ENCODE peak calls at places on chromosome 6, in eight cellular contexts. T, S, H, C, Y, F, R and Q are unnamed samples.

GRCh38 chr6:11414564-11414963 is 123.0 kb upstream of the TMEM170B start:
- DNase-seq in T (no peak), S (no peak), H (no peak), C (no peak), Y (no peak), F (peak), R (no peak), Q (no peak)

GRCh38 chr6:155635416-155635815 is 179.8 kb upstream of the NOX3 start:
- DNase-seq in T (no peak), S (no peak), H (no peak), C (no peak), Y (no peak), F (no peak), R (no peak), Q (peak)

GRCh38 chr6:5164092-5164491 is 79.0 kb downstream of the PPP1R3G start:
- DNase-seq in T (no peak), S (no peak), H (no peak), C (no peak), Y (no peak), F (no peak), R (no peak), Q (no peak)

GRCh38 chr6:121971886-121972285 is 427.6 kb upstream of the HSF2 start:
- DNase-seq in T (no peak), S (no peak), H (peak), C (no peak), Y (no peak), F (no peak), R (peak), Q (no peak)

GRCh38 chr6:113078791-113079190 is 731.7 kb downstream of the RFPL4B start:
- DNase-seq in T (no peak), S (no peak), H (no peak), C (no peak), Y (no peak), F (no peak), R (no peak), Q (no peak)

GRCh38 chr6:26288155-26288554 is 76.8 kb upstream of the BTN3A2 start:
- DNase-seq in T (no peak), S (no peak), H (no peak), C (no peak), Y (no peak), F (no peak), R (no peak), Q (no peak)

GRCh38 chr6:55748880-55749279 is 126.5 kb downstream of the BMP5 start:
- DNase-seq in T (no peak), S (no peak), H (no peak), C (no peak), Y (no peak), F (no peak), R (no peak), Q (no peak)

GRCh38 chr6:28824793-28825731 is 98.7 kb downstream of the TRIM27 start:
- DNase-seq in T (no peak), S (no peak), H (no peak), C (no peak), Y (no peak), F (no peak), R (no peak), Q (no peak)

GRCh38 chr6:11354019-11354418 is 121.6 kb upstream of the NEDD9 start:
- DNase-seq in T (no peak), S (peak), H (peak), C (no peak), Y (peak), F (peak), R (peak), Q (peak)

GRCh38 chr6:73506246-73506645 is 14.6 kb downstream of the EEF1A1 start:
- DNase-seq in T (no peak), S (no peak), H (no peak), C (no peak), Y (no peak), F (no peak), R (no peak), Q (no peak)

GRCh38 chr6:126661646-126662045 is 321.7 kb downstream of the CENPW start:
- DNase-seq in T (no peak), S (no peak), H (peak), C (no peak), Y (no peak), F (no peak), R (peak), Q (no peak)

GRCh38 chr6:18155273-18155863 is at the start of gene KDM1B:
- DNase-seq in T (no peak), S (peak), H (peak), C (peak), Y (peak), F (peak), R (peak), Q (peak)

GRCh38 chr6:108168501-108168979 is 2.7 kb downstream of the NR2E1 start:
- DNase-seq in T (peak), S (no peak), H (no peak), C (peak), Y (peak), F (no peak), R (peak), Q (no peak)

GRCh38 chr6:72916906-72917305 is 295.0 kb downstream of the KCNQ5 start:
- DNase-seq in T (no peak), S (no peak), H (no peak), C (no peak), Y (no peak), F (no peak), R (no peak), Q (no peak)

GRCh38 chr6:153125032-153125431 is 6.0 kb downstream of the RGS17 start:
- DNase-seq in T (no peak), S (no peak), H (no peak), C (no peak), Y (no peak), F (no peak), R (no peak), Q (no peak)

GRCh38 chr6:157184202-157185015 is 138.9 kb downstream of the TMEM242 start:
- DNase-seq in T (peak), S (peak), H (peak), C (peak), Y (peak), F (peak), R (peak), Q (peak)

GRCh38 chr6:22600059-22600458 is 30.7 kb downstream of the HDGFL1 start:
- DNase-seq in T (no peak), S (no peak), H (peak), C (no peak), Y (no peak), F (no peak), R (no peak), Q (no peak)

GRCh38 chr6:135667694-135668455 is 170.3 kb upstream of the AHI1 start:
- DNase-seq in T (no peak), S (no peak), H (peak), C (no peak), Y (peak), F (no peak), R (peak), Q (no peak)

GRCh38 chr6:149961728-149962425 is 1.9 kb upstream of the ULBP1 start:
- DNase-seq in T (no peak), S (no peak), H (no peak), C (no peak), Y (no peak), F (peak), R (no peak), Q (peak)

GRCh38 chr6:6931047-6932025 is 176.4 kb upstream of the RREB1 start:
- DNase-seq in T (no peak), S (no peak), H (no peak), C (no peak), Y (no peak), F (no peak), R (no peak), Q (no peak)

GRCh38 chr6:6930223-6930880 is 177.4 kb upstream of the RREB1 start:
- DNase-seq in T (no peak), S (no peak), H (no peak), C (no peak), Y (no peak), F (no peak), R (no peak), Q (no peak)

GRCh38 chr6:6924708-6925107 is 183.1 kb upstream of the RREB1 start:
- DNase-seq in T (no peak), S (no peak), H (no peak), C (no peak), Y (no peak), F (no peak), R (no peak), Q (no peak)

GRCh38 chr6:6925391-6926164 is 182.2 kb upstream of the RREB1 start:
- DNase-seq in T (no peak), S (no peak), H (peak), C (no peak), Y (no peak), F (no peak), R (no peak), Q (no peak)

GRCh38 chr6:6927437-6928361 is 180.1 kb upstream of the RREB1 start:
- DNase-seq in T (no peak), S (no peak), H (no peak), C (no peak), Y (peak), F (no peak), R (no peak), Q (no peak)
- H3K4me3 ChIP-seq in T (no peak), S (no peak), H (no peak), C (no peak), Y (peak), F (no peak), R (no peak), Q (no peak)

DNA sequence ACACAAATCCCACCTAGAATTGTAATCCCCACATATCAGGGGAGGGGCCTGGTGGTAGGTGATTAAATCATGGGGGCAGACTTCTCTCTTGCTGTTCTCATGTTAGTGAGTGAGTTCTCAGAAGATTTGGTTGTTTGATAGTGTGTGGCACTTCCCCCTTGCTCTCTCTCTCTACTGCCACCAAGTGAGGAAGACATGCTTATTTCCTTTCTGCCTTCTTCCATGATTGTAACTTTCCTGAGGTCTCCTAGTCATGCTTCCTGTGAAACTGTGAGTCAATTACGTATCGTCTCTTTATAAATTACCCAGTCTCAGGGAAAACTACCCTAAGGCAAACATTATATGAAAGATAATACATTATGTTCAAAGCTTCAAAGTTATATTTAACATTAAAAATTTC is 1297.5 kb upstream of the CITED2 start:
- DNase-seq in T (no peak), S (no peak), H (no peak), C (no peak), Y (no peak), F (peak), R (no peak), Q (no peak)
- H3K4me3 ChIP-seq in T (no peak), S (no peak), H (no peak), C (no peak), Y (no peak), F (no peak), R (no peak), Q (no peak)

GRCh38 chr6:16665992-16666391 is 95.3 kb downstream of the ATXN1 start:
- DNase-seq in T (no peak), S (no peak), H (no peak), C (no peak), Y (no peak), F (no peak), R (no peak), Q (no peak)
- H3K4me3 ChIP-seq in T (no peak), S (no peak), H (no peak), C (no peak), Y (no peak), F (no peak), R (no peak), Q (no peak)

DNA sequence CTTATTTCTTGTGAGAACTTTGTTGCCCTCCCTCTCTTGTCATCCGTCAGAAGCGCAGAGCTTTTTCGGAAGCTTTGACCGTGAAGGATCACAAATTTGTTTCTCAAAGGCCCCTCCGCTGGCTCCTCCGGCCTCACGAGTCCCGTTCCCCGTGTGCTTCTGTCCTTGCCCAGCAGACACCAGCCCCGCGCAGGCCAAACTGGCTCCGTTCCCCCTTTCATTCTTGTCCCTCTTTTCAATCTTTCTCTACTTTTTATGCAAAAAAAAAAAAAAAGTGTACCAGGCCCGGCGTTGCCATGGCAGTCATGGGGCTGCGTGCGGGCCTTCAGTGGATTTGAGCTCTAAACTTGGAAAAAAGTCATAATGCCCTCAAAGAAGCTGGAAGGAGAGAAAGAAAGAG is 670.6 kb downstream of the QKI start:
- DNase-seq in T (no peak), S (no peak), H (no peak), C (no peak), Y (no peak), F (no peak), R (no peak), Q (no peak)
- H3K4me3 ChIP-seq in T (no peak), S (peak), H (no peak), C (no peak), Y (no peak), F (no peak), R (no peak), Q (no peak)

GRCh38 chr6:31355540-31355988 is 1.4 kb downstream of the HLA-B start:
- DNase-seq in T (no peak), S (no peak), H (no peak), C (no peak), Y (no peak), F (no peak), R (no peak), Q (no peak)

GRCh38 chr6:31358302-31358701 is 1.3 kb upstream of the HLA-B start:
- DNase-seq in T (no peak), S (no peak), H (no peak), C (no peak), Y (no peak), F (no peak), R (no peak), Q (no peak)

GRCh38 chr6:31356216-31356945 is 598 bp downstream of the HLA-B start:
- DNase-seq in T (peak), S (peak), H (peak), C (peak), Y (peak), F (peak), R (no peak), Q (no peak)

GRCh38 chr6:31354788-31355539 is 2.0 kb downstream of the HLA-B start:
- DNase-seq in T (peak), S (no peak), H (no peak), C (no peak), Y (no peak), F (peak), R (no peak), Q (no peak)

DNA sequence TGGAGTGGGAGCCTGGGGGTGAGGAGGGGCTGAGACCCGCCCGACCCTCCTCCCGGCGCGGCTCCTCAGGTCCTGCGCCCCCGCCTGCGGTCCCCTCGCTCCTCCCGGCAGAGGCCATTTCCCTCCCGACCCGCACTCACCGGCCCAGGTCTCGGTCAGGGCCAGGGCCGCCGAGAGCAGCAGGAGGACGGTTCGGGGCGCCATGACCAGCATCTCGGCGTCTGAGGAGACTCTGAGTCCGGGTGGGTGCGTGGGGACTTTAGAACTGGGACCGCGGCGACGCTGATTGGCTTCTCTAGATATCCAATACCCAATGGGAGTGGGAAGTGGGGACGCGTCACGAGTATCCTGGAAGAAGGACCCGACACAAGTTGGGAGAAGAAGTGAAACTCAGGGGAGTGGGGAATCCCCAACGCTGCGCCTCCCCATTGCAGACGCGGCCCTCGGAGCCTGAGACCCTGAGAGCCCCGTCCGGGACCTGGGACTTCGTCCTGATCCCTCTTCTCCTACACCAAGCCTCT is at the start of gene HLA-B:
- DNase-seq in T (peak), S (peak), H (peak), C (peak), Y (peak), F (peak), R (peak), Q (peak)
- H3K4me3 ChIP-seq in T (peak), S (peak), H (peak), C (peak), Y (peak), F (peak), R (peak), Q (peak)

DNA sequence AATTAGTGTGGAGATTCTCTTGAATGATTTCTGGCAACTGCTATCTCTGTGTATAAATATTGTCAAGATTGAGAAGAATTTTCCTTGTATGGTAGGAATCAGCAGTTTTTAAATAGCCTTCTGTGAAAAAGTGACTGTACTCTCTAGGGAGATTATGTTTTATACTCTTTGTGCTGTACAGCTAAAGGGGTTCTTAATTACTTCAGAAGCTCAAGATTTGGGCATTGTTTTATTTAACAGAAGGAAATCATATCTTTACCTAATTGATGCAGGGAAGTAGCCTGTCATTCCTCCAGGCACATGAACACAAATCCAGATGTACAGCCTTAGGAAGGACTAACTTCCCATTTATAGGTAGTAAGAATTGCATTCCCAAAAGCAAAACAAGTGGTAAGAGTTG is 1.3 kb downstream of the CALHM5 start:
- DNase-seq in T (no peak), S (no peak), H (no peak), C (no peak), Y (no peak), F (no peak), R (no peak), Q (no peak)
- H3K4me3 ChIP-seq in T (no peak), S (peak), H (peak), C (no peak), Y (peak), F (no peak), R (peak), Q (no peak)

GRCh38 chr6:116450185-116450710 is 10.9 kb upstream of the CALHM6 start:
- DNase-seq in T (no peak), S (no peak), H (no peak), C (no peak), Y (no peak), F (no peak), R (no peak), Q (no peak)
- H3K4me3 ChIP-seq in T (no peak), S (no peak), H (no peak), C (no peak), Y (no peak), F (no peak), R (no peak), Q (no peak)

GRCh38 chr6:40313582-40313981 is 273.6 kb downstream of the LRFN2 start:
- DNase-seq in T (no peak), S (no peak), H (no peak), C (no peak), Y (no peak), F (no peak), R (no peak), Q (no peak)
- H3K4me3 ChIP-seq in T (no peak), S (no peak), H (no peak), C (no peak), Y (no peak), F (no peak), R (no peak), Q (no peak)